ENCODE peak calls at places on chromosomes 7 and 10, in five cellular contexts. Q is small intestine, K is IMR-90, Z is left lung, I is psoas muscle. D is an unnamed sample.
A peak's percentile ranks its signal among the peaks of the same experiment; 100 is the strongest.

GRCh38 chr7:110943686-110944350 is 147.1 kb upstream of the LRRN3 start:
- DNase-seq in Q (no peak), K (peak; percentile 76), Z (no peak), I (no peak), D (peak; percentile 83)

GRCh38 chr10:132360766-132361447 is 28.9 kb downstream of the LRRC27 start:
- DNase-seq in Q (peak; percentile 19), K (no peak), Z (peak; percentile 87), I (peak; percentile 36), D (no peak)

GRCh38 chr7:101634196-101634717 is 5.2 kb upstream of the MYL10 start:
- DNase-seq in Q (no peak), K (no peak), Z (no peak), I (no peak), D (no peak)

GRCh38 chr7:21636694-21637093 is 93.9 kb downstream of the DNAH11 start:
- DNase-seq in Q (no peak), K (no peak), Z (no peak), I (no peak), D (no peak)

GRCh38 chr10:85642421-85643170 is 724.0 kb downstream of the GRID1 start:
- DNase-seq in Q (peak; percentile 64), K (no peak), Z (no peak), I (no peak), D (peak; percentile 63)

GRCh38 chr7:74006451-74007259 is 21.3 kb upstream of the ELN start:
- DNase-seq in Q (peak; percentile 38), K (no peak), Z (no peak), I (no peak), D (no peak)

GRCh38 chr7:16847381-16847860 is 34.4 kb downstream of the AGR3 start:
- DNase-seq in Q (peak; percentile 89), K (peak; percentile 6), Z (no peak), I (no peak), D (no peak)

GRCh38 chr10:8913720-8914119 is 859.2 kb downstream of the GATA3 start:
- DNase-seq in Q (no peak), K (no peak), Z (no peak), I (no peak), D (no peak)

GRCh38 chr10:100364735-100365391 is 17.8 kb downstream of the SCD start:
- DNase-seq in Q (peak; percentile 99), K (peak; percentile 60), Z (peak; percentile 83), I (peak; percentile 66), D (peak; percentile 56)

GRCh38 chr10:48938281-48938680 is 1.4 kb downstream of the LRRC18 start:
- DNase-seq in Q (no peak), K (no peak), Z (no peak), I (no peak), D (no peak)

GRCh38 chr7:156585025-156585648 is 55.4 kb upstream of the RNF32 start:
- DNase-seq in Q (no peak), K (no peak), Z (no peak), I (no peak), D (no peak)

GRCh38 chr10:15842493-15843169 is 17.7 kb downstream of the MINDY3 start:
- DNase-seq in Q (no peak), K (peak; percentile 33), Z (no peak), I (no peak), D (no peak)

GRCh38 chr10:78015546-78015945 is 13.8 kb downstream of the POLR3A start:
- DNase-seq in Q (no peak), K (no peak), Z (no peak), I (no peak), D (no peak)

GRCh38 chr10:78009662-78010061 is 19.7 kb downstream of the POLR3A start:
- DNase-seq in Q (no peak), K (no peak), Z (no peak), I (no peak), D (no peak)

GRCh38 chr10:78011065-78011464 is 18.2 kb downstream of the POLR3A start:
- DNase-seq in Q (no peak), K (no peak), Z (no peak), I (no peak), D (no peak)

GRCh38 chr10:78010278-78010677 is 19.0 kb downstream of the POLR3A start:
- DNase-seq in Q (no peak), K (no peak), Z (no peak), I (no peak), D (no peak)

GRCh38 chr10:78013564-78013963 is 15.8 kb downstream of the POLR3A start:
- DNase-seq in Q (no peak), K (no peak), Z (no peak), I (no peak), D (no peak)
- H3K36me3 ChIP-seq in Q (peaks cover 19% of the 10 kb centered on the region), K (peaks cover 63% of the 10 kb centered on the region), Z (no peaks in the 10 kb centered on the region), I (peaks cover 98% of the 10 kb centered on the region), D (peaks cover 22% of the 10 kb centered on the region)

GRCh38 chr10:6491841-6492609 is 88.1 kb downstream of the PRKCQ start:
- DNase-seq in Q (peak; percentile 37), K (no peak), Z (no peak), I (no peak), D (no peak)

GRCh38 chr10:6482737-6483362 is 97.2 kb downstream of the PRKCQ start:
- DNase-seq in Q (peak; percentile 22), K (no peak), Z (no peak), I (no peak), D (no peak)

GRCh38 chr10:6490594-6490993 is 89.5 kb downstream of the PRKCQ start:
- DNase-seq in Q (no peak), K (no peak), Z (no peak), I (no peak), D (no peak)

GRCh38 chr10:6487919-6488318 is 92.2 kb downstream of the PRKCQ start:
- DNase-seq in Q (no peak), K (no peak), Z (no peak), I (no peak), D (no peak)

DNA sequence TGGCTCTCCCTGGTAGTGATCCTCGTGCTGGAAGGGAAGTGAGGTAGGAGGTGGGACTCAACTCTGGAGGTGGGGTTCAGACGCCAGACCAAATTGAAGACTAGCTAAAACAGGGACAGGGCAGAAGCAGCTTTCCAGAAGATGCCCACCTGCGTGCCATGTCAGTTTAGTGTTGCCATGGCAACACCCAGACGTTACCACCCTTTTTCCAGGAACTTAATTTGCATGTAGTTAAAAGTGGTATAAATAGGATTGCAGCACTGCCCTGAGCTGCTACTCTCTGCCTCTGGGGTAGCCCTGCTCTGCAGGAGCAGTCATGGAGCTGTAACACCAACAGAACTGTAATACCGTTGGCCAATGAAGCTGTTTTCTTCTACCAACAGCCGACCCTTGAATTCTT is 93.8 kb downstream of the PRKCQ start:
- DNase-seq in Q (no peak), K (no peak), Z (no peak), I (no peak), D (no peak)
- H3K36me3 ChIP-seq in Q (no peaks in the 10 kb centered on the region), K (no peaks in the 10 kb centered on the region), Z (no peaks in the 10 kb centered on the region), I (peaks cover 100% of the 10 kb centered on the region), D (no peaks in the 10 kb centered on the region)

GRCh38 chr10:92475357-92475868 is 98.5 kb downstream of the IDE start:
- DNase-seq in Q (no peak), K (no peak), Z (no peak), I (no peak), D (no peak)
- H3K36me3 ChIP-seq in Q (peaks cover 6% of the 10 kb centered on the region), K (peaks cover 10% of the 10 kb centered on the region), Z (peaks cover 3% of the 10 kb centered on the region), I (peaks cover 83% of the 10 kb centered on the region), D (peaks cover 3% of the 10 kb centered on the region)

GRCh38 chr7:53768191-53768590 is 732.8 kb downstream of the POM121L12 start:
- DNase-seq in Q (no peak), K (no peak), Z (no peak), I (no peak), D (no peak)
- H3K36me3 ChIP-seq in Q (no peaks in the 10 kb centered on the region), K (no peaks in the 10 kb centered on the region), Z (no peaks in the 10 kb centered on the region), I (no peaks in the 10 kb centered on the region), D (no peaks in the 10 kb centered on the region)

GRCh38 chr7:105013818-105014724 is at the start of gene KMT2E:
- DNase-seq in Q (peak; percentile 83), K (peak; percentile 77), Z (peak; percentile 96), I (peak; percentile 92), D (no peak)

GRCh38 chr7:105011771-105012502 is 2.1 kb upstream of the KMT2E start:
- DNase-seq in Q (no peak), K (no peak), Z (no peak), I (no peak), D (no peak)

GRCh38 chr7:105010538-105011523 is 3.2 kb upstream of the KMT2E start:
- DNase-seq in Q (peak; percentile 49), K (peak; percentile 29), Z (no peak), I (no peak), D (no peak)

GRCh38 chr7:105013283-105013817 is 655 bp upstream of the KMT2E start:
- DNase-seq in Q (peak; percentile 93), K (peak; percentile 93), Z (peak; percentile 97), I (peak; percentile 95), D (peak; percentile 66)

DNA sequence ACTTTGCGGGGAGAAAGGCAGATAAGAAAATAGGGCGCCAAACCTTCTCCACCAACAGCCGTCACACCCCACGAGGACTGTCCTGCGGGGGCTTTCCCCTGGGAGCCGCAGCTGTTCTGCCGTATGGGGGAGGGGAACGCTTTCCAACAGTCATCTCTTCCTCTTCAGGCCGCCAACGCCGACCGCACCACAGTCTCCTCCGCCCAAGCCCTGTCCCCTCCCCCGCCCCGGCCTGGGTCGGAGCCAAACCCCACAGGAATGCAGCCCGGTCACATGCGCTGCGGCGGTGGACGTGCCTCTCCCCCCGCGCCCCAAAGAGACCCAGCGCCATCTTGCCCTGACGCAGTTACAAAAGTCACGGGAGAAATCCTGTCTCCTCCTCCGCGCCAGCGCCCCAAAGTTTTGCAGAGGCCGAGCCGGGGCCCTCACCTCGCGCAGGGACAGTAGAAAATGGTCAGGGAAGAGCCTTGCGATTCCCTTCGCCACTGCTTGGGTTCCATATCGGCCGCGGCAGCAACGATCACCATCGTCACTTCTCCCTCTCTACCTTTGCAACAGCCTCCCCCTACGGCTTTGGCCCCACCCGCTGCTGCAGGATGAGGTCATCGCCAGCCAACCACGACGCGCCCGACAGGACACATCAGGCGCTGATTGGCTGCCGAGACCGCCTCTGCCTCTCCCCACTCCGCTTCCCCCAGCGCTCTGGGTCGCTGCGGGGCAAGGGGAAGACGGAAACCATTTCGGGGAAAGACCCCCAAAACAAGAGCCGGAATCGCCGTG is 1.3 kb upstream of the KMT2E start:
- DNase-seq in Q (peak; percentile 99), K (peak; percentile 97), Z (peak; percentile 100), I (peak; percentile 100), D (peak; percentile 84)
- H3K36me3 ChIP-seq in Q (no peaks in the 10 kb centered on the region), K (peaks cover 3% of the 10 kb centered on the region), Z (no peaks in the 10 kb centered on the region), I (no peaks in the 10 kb centered on the region), D (no peaks in the 10 kb centered on the region)

DNA sequence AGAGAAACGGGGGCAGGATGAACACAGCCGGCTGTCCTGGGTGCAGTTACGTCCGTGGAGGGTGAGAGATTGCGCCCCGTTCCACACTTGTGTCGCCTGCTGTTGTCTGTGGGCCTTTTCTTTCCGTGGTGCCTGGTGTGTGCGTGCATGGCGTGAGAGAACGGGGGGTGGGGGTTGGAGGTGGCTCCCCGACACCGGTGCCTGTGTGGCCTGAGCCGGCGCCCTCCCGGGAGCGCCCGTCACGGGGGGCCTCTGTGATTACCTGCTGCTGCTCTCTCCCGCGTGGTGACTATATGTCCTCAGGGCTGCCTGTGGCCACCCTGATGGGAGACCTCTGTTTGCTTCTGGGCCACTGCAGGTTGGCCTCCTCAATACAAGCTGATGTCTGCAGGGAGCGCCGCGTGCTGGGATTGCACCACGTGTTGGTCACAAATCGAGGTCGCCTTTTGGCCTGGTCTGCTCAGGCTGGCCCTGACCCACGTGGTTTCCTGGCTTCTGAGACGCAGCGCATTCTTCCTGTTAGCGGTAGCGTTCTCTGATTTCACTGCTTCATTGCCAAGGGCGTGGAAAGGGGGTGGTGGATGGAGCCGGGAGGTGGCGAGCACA is 10.9 kb upstream of the AP5Z1 start:
- DNase-seq in Q (no peak), K (no peak), Z (peak; percentile 48), I (no peak), D (no peak)
- H3K36me3 ChIP-seq in Q (peaks cover 13% of the 10 kb centered on the region), K (peaks cover 76% of the 10 kb centered on the region), Z (no peaks in the 10 kb centered on the region), I (peaks cover 71% of the 10 kb centered on the region), D (peaks cover 48% of the 10 kb centered on the region)

D was measured in BJ.